ENCODE peak calls at places on chromosomes 1 and 21, in four cellular contexts. T, U, Y and I are unnamed samples.

GRCh38 chr21:34994646-34995631 is 54.2 kb downstream of the RUNX1 start:
- DNase-seq in T (no peak), U (no peak), Y (no peak), I (no peak)

GRCh38 chr1:30473920-30474817 is 249.2 kb downstream of the MATN1 start:
- DNase-seq in T (no peak), U (no peak), Y (no peak), I (no peak)

GRCh38 chr1:185338719-185339622 is 21.9 kb upstream of the IVNS1ABP start:
- DNase-seq in T (no peak), U (no peak), Y (no peak), I (peak; percentile 6)

GRCh38 chr1:118142546-118142945 is 42.5 kb downstream of the SPAG17 start:
- DNase-seq in T (no peak), U (no peak), Y (no peak), I (no peak)

GRCh38 chr1:167631987-167632680 is 2.1 kb downstream of the RCSD1 start:
- DNase-seq in T (no peak), U (no peak), Y (peak; percentile 53), I (no peak)

GRCh38 chr1:31625561-31626272 is 8.2 kb downstream of the HCRTR1 start:
- DNase-seq in T (no peak), U (no peak), Y (no peak), I (no peak)

GRCh38 chr1:27366411-27367159 is at the start of gene MAP3K6:
- DNase-seq in T (no peak), U (peak; percentile 85), Y (peak; percentile 91), I (no peak)

GRCh38 chr1:2534315-2534714 is 4.3 kb upstream of the HES5 start:
- DNase-seq in T (no peak), U (no peak), Y (no peak), I (no peak)

GRCh38 chr1:2018217-2019161 is 656 bp upstream of the GABRD start:
- DNase-seq in T (no peak), U (peak; percentile 70), Y (no peak), I (no peak)

GRCh38 chr1:228198977-228199590 is 8.8 kb upstream of the OBSCN start:
- DNase-seq in T (no peak), U (no peak), Y (peak; percentile 68), I (no peak)

DNA sequence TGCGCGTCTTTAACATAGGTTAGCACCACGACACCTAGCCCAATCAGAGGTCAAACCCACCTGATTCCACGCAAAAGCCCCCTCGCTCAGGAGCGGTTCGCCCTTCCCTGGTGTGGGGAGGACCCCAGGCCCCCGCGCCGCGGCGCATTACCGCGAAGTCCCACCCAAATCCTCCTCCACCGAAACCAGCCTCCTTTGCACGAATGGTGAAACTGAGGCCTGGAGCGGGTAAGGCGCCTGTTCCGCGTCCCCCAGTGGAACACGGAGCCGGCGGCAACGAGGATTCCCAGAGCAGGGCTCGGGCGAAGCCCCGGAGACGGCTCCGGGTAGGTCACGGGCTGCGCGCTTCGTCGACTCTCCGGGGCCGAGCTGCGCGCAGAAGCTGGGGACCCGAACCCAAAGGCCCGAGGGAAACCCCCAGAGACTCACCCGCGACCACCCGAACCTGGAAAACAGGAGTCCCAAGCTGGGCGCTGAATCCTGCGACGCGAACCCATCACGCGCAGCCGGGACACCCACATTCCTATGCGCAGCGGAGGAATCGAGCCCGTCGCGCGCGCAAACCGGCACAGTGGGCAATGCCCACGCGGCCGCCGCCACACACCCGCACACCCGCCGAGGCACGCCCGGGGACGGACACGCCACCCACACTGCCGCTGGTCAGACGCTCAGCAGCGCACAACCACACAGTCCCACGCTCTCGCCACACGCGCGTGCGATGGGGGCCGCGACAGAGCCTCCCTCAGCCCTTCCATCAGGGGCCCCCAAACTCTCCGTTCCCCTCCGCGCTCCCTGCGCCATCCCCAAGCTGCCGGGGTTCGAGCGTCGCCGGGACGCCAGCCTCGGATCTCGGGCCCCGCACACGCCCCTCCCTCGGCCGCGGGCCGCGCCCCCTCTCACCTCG is 507 bp downstream of the GLIS1 start:
- DNase-seq in T (no peak), U (peak; percentile 60), Y (no peak), I (no peak)
- TF ChIP-seq TAF1 in T (no peak), U (no peak), Y (no peak), I (no peak)

DNA sequence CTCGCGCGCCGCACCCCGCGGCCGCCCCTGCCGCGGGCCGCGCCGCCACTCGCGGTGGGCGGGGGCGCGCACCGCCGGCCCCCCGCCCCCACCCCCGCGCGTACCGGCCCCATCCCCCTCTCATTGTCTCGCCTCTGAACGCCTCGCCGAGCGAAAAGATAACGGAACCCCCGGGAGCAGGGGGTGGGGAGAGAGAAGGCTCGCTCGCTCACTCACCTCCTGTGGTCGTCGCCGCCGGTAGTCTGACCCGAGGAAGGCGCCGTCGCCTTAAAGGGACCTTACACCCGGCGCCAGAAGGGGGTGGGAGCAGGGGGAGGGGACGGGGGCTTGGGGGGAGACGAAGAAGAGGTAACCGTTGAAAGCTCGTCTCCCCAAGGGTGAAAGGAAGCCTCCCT is 361 bp downstream of the POGZ start:
- DNase-seq in T (peak; percentile 41), U (peak; percentile 72), Y (peak; percentile 90), I (no peak)
- TF ChIP-seq POLR2A in T (peak; percentile 48), U (peak; percentile 47), Y (no peak), I (peak; percentile 63)

DNA sequence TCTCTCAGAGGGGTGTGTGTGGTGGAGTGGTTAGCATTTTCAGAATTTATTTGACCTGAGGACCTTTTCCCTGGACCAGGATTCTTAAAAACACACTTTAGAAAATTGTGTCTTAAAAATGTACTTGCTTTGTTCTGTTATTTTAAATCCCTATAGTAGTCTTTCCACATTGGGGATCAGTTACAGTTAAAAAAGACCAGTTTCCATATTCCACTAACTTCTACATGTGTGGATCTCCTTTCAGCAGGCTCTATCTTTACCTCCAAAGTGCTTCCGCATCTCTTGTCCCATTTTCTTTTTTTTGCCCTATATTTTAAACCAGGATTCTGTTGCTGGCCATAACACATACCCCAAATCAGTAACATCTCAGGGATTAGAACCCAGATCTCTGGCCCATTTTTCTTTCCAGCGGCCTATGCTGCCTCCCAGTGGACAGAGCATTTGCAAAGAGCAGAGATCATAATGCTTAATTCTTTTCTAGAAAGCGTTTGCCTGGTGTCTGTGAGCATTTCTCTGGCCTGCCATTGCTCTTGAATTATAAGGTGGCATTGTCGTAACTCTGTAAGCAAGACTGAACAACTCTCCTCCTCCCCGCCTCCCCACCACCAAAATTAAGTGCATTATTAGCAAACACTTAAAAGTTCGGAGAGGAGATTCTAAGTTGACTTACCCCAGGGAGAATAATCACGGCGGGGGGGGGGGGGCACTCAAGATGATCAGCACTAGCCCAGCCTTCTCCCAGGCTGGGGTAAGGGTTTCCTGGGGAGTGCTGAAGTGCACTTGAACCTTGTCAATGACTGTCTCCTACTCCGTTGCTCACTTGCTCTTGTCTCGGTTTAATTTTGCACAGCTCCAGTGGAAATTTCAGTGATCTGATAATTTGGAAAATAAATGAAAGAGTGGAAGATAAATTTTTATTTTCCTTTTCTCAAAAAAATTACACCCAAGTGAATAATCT is 58.9 kb downstream of the PBX1 start:
- DNase-seq in T (peak; percentile 23), U (peak; percentile 72), Y (peak; percentile 34), I (no peak)
- TF ChIP-seq TAF1 in T (no peak), U (no peak), Y (no peak), I (no peak)

GRCh38 chr1:42957880-42958487 is 684 bp downstream of the SLC2A1 start:
- DNase-seq in T (no peak), U (peak; percentile 70), Y (peak; percentile 95), I (peak; percentile 79)

GRCh38 chr1:42960693-42961559 is 2.3 kb upstream of the SLC2A1 start:
- DNase-seq in T (peak; percentile 50), U (no peak), Y (no peak), I (no peak)

GRCh38 chr1:42957229-42957879 is 1.3 kb downstream of the SLC2A1 start:
- DNase-seq in T (no peak), U (no peak), Y (peak; percentile 40), I (no peak)

GRCh38 chr1:42956739-42957138 is 1.9 kb downstream of the SLC2A1 start:
- DNase-seq in T (no peak), U (no peak), Y (no peak), I (no peak)

DNA sequence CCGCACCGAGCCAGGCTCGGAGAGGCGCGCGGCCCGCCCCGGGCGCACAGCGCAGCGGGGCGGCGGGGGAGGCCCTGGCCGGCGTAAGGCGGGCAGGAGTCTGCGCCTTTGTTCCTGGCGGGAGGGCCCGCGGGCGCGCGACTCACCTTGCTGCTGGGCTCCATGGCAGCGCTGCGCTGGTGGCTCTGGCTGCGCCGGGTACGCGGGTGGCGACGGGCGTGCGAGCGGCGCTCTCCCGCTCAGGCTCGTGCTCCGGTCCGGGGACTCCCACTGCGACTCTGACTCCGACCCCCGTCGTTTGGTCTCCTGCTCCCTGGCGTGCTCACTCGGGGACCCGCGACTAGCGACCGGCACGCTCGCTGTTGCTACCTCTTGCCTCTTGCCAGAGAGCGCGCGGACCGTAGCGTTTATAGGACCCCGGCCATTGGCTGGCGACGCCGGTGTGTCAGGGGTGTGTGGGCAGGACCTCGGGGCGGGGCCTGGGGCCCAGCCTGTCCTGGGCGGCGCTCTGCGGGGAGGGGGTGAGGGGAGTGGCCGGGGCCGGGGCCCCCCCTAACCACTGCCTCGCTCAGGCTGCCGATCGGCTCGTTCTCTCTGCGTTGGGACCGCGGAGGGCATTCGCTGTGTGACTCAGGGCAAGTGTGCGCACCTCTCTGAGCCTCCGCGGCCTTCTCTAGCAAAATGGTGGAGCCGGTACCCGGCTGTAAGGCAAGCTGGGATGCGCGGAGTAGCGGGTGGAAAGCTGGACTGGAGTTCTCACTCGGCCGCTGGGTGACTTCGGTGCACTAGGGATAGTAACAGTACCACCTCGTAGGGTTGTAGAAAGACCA is at the start of gene SLC2A1:
- DNase-seq in T (peak; percentile 92), U (peak; percentile 95), Y (peak; percentile 99), I (peak; percentile 95)
- TF ChIP-seq POLR2A in T (peak; percentile 95), U (peak; percentile 95), Y (peak; percentile 98), I (peak; percentile 99)

GRCh38 chr1:160362168-160362941 is 4.5 kb upstream of the NHLH1 start:
- DNase-seq in T (no peak), U (no peak), Y (peak; percentile 78), I (no peak)
- TF ChIP-seq TAF1 in T (no peak), U (peak; percentile 2), Y (no peak), I (no peak)

DNA sequence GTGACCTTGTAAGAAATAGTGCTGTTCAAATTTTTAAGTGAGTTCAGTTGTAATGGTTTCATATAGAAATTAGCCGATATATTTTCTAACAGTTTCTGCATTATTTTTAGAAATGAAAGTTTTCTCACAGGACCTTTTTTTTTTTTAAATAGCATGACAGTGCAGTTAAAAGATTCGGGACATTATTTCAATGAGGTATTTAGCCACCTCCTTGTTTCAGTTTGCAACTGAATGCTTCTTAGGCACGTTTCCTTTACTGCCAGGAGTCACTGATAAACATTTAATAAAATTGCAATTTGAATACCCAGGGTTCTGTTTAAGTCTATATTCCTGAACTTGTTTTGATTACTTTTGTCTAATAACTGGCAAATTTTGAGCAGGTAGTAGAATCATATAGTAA is 304.7 kb downstream of the TM2D1 start:
- DNase-seq in T (no peak), U (no peak), Y (no peak), I (no peak)
- TF ChIP-seq POLR2A in T (no peak), U (no peak), Y (no peak), I (no peak)

DNA sequence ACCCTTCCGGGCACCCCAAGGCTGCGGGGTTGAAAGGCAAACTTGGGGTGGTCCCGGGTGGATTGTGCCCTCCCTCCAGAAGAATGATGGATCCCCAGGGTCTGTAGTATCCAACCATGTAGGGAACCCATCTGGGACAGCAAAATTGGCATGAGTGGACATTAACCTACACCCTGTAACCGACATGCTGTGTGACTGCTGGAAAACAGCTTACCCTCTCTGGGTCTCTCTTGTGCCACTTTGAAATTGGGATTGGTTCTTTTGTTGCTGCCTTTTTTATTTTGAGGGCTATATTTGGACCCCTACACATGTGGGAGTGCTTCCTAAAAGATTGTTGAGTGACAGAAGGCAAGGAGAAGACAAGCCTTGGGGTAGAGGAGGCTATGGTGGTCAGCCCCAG is 19.5 kb downstream of the PADI1 start:
- DNase-seq in T (no peak), U (no peak), Y (no peak), I (no peak)
- TF ChIP-seq TAF1 in T (no peak), U (no peak), Y (no peak), I (no peak)